ENCODE peak calls at places on chromosomes 2 and 18, in four cellular contexts. Z is MM.1S; B is SJSA1; X is CD8-positive, alpha-beta memory T cell. C is an unnamed sample.

GRCh38 chr2:226869371-226869770 is 33.5 kb downstream of the RHBDD1 start:
- DNase-seq in Z (no peak), X (no peak), B (no peak), C (no peak)

GRCh38 chr2:192749606-192750200 is 555.0 kb upstream of the TMEFF2 start:
- DNase-seq in X (no peak), B (no peak), Z (peak; percentile 9), C (no peak)

GRCh38 chr2:144357623-144358400 is 162.1 kb downstream of the ZEB2 start:
- DNase-seq in X (no peak), B (peak; percentile 85), Z (peak; percentile 70), C (no peak)

GRCh38 chr18:73852789-73853188 is 294.8 kb downstream of the FBXO15 start:
- DNase-seq in Z (no peak), X (no peak), B (no peak), C (no peak)

GRCh38 chr2:10658041-10658913 is 31.5 kb downstream of the NOL10 start:
- DNase-seq in B (peak; percentile 66), Z (peak; percentile 14), X (no peak), C (no peak)

GRCh38 chr2:235709969-235710879 is 216.4 kb downstream of the AGAP1 start:
- DNase-seq in X (no peak), B (no peak), Z (no peak), C (no peak)

GRCh38 chr18:48933578-48934399 is 17.0 kb downstream of the SMAD7 start:
- DNase-seq in B (peak; percentile 79), Z (peak; percentile 59), X (no peak), C (peak; percentile 75)

GRCh38 chr2:8268172-8268783 is 413.6 kb upstream of the ID2 start:
- DNase-seq in Z (no peak), X (no peak), B (no peak), C (no peak)

GRCh38 chr2:173550143-173550542 is 195.5 kb downstream of the CDCA7 start:
- DNase-seq in X (no peak), B (peak; percentile 56), Z (no peak), C (no peak)

GRCh38 chr2:184346338-184346862 is 251.9 kb upstream of the ZNF804A start:
- DNase-seq in B (no peak), X (no peak), Z (no peak), C (no peak)

GRCh38 chr2:217402622-217403383 is 542.9 kb upstream of the TNP1 start:
- DNase-seq in Z (no peak), X (no peak), B (no peak), C (peak; percentile 83)

GRCh38 chr2:150557020-150557644 is 69.7 kb upstream of the RND3 start:
- DNase-seq in B (no peak), X (no peak), Z (no peak), C (no peak)

GRCh38 chr2:226247289-226248275 is 552.0 kb downstream of the IRS1 start:
- DNase-seq in B (no peak), X (no peak), Z (no peak), C (no peak)

DNA sequence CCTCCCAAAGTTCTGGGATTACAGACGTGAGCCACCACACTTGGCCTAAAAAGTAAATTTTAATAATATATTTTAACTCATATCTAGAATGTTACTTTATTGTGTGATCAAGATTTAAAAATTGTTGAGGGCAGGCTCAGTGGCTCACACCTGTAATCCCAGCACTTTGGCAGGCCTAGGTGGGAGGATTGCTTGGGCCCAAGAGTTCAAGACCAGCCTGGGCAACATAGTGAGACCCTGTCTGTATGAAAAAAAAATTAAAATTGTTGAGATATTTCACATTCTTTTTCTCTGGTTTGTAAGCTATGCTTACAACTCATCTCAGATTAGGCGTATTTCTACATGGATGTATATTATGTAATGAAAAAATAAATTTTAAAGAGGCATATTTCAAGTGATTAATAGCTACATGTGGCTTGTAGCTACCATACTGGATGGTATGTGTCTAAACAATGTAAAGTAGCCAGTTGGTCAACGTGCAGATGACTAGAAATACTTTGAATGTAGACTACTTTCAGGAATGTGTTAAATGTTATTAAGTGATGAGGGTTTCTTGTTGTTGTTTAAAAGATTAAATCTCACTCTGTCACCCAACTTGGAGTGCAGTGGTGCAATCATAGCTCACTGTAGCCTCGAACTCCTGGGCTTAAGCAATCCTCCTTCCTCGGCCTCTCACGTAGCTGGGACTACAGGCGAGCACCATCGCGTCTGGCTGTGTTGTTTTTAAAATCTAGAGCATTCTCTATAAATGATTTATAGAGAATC is 5.9 kb downstream of the RAB10 start:
- DNase-seq in B (no peak), X (no peak), Z (no peak), C (no peak)
- H3K4me1 ChIP-seq in B (peaks cover 17% of the 10 kb centered on the region), X (peaks cover 55% of the 10 kb centered on the region), Z (peaks cover 8% of the 10 kb centered on the region), C (peaks cover 5% of the 10 kb centered on the region)

DNA sequence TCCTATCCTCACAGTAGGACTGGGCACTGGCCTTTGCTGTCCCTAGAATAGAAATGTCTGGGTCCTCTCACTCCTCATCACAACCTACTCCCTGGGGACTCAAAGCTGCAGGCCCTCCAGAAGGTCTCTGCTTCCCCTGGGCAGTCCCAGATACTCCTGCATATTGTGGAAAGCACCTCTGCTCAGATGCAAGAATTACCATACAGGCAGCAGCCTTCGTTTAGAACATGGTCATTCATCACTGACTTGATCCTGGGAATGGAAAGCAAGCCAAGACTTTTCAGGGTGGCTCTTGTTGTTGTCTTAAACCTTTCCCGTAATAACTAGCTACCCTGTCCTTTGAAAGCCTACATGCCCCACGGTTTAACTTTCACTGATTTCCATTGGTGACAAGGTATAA is 53.1 kb upstream of the NPAS2 start:
- DNase-seq in Z (no peak), B (no peak), X (no peak), C (no peak)
- H3K4me3 ChIP-seq in Z (no peak overlapping the region), B (no peak overlapping the region), X (no peak overlapping the region), C (no peak overlapping the region)

GRCh38 chr2:168995744-168996143 is 35.4 kb downstream of the ABCB11 start:
- DNase-seq in X (no peak), Z (no peak), B (no peak), C (no peak)

GRCh38 chr2:168992026-168992425 is 39.1 kb downstream of the ABCB11 start:
- DNase-seq in X (no peak), Z (no peak), B (no peak), C (no peak)

GRCh38 chr2:168992591-168993349 is 38.4 kb downstream of the ABCB11 start:
- DNase-seq in X (no peak), Z (no peak), B (no peak), C (no peak)

GRCh38 chr2:168997113-168997512 is 34.0 kb downstream of the ABCB11 start:
- DNase-seq in Z (no peak), B (no peak), X (no peak), C (no peak)

GRCh38 chr2:168993538-168993937 is 37.6 kb downstream of the ABCB11 start:
- DNase-seq in X (no peak), Z (no peak), B (no peak), C (no peak)
- H3K27ac ChIP-seq in X (no peak overlapping the region), Z (no peak overlapping the region), B (no peak overlapping the region), C (no peak overlapping the region)

GRCh38 chr2:161384864-161385263 is 31.2 kb upstream of the TBR1 start:
- DNase-seq in X (peak; percentile 42), Z (peak; percentile 70), B (no peak), C (no peak)
- H3K4me1 ChIP-seq in X (peaks cover 5% of the 10 kb centered on the region), Z (peaks cover 26% of the 10 kb centered on the region), B (no peaks in the 10 kb centered on the region), C (no peaks in the 10 kb centered on the region)

GRCh38 chr2:74499940-74500577 is 656 bp upstream of the LBX2 start:
- DNase-seq in Z (no peak), B (no peak), X (no peak), C (no peak)
- H3K4me3 ChIP-seq in Z (no peak overlapping the region), B (no peak overlapping the region), X (no peak overlapping the region), C (no peak overlapping the region)

GRCh38 chr18:79728931-79729586 is 49.5 kb downstream of the CTDP1 start:
- DNase-seq in X (no peak), Z (no peak), B (no peak), C (no peak)

GRCh38 chr18:79727211-79727610 is 47.6 kb downstream of the CTDP1 start:
- DNase-seq in Z (no peak), X (no peak), B (no peak), C (no peak)

GRCh38 chr18:79724299-79725080 is 44.9 kb downstream of the CTDP1 start:
- DNase-seq in Z (no peak), B (no peak), X (no peak), C (no peak)

GRCh38 chr18:79725486-79725885 is 45.9 kb downstream of the CTDP1 start:
- DNase-seq in Z (no peak), X (no peak), B (no peak), C (no peak)

DNA sequence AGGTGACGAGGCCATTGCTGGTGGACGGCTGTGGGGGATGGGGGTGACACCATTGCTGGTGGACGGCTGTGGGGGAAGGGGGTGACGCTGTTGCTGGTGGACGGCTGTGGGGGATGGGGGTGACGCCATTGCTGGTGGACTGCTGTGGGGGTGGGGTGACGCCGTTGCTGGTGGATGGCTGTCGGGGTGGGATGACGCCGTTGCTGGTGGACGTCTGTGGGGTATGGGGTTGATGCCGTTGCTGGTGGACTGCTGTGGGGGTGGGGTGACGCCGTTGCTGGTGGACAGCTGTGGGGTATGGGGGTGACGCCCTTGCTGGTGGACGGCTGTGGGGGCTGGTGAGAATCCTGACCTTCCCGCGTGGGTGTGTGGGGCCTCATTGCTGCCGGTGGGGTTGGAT is 47.1 kb downstream of the CTDP1 start:
- DNase-seq in B (no peak), Z (no peak), X (no peak), C (no peak)
- H3K27ac ChIP-seq in B (no peak overlapping the region), Z (no peak overlapping the region), X (no peak overlapping the region), C (no peak overlapping the region)